ENCODE peak calls at places on chromosomes 1 and 21, in seven cellular contexts. One of them, this sample, is unnamed. For H3K4me1 and H3K36me3, the result is how much of the 10 kb centered on the place peaks cover.

GRCh38 chr1:64348270-64348669 is 121.7 kb upstream of the CACHD1 start:
- DNase-seq in psoas muscle: no peak
- DNase-seq in fibroblast of lung: no peak
- DNase-seq in HCT116: no peak
- DNase-seq in body of pancreas: no peak
- DNase-seq in heart left ventricle: no peak
- DNase-seq in testis: no peak
- DNase-seq in this sample: no peak

GRCh38 chr1:207186503-207186902 is 82.5 kb downstream of the C4BPA start:
- DNase-seq in HCT116: no peak
- DNase-seq in psoas muscle: no peak
- DNase-seq in fibroblast of lung: peak
- DNase-seq in heart left ventricle: no peak
- DNase-seq in testis: no peak
- DNase-seq in body of pancreas: no peak
- DNase-seq in this sample: no peak

GRCh38 chr1:9402717-9403116 is 110.0 kb downstream of the SPSB1 start:
- DNase-seq in HCT116: no peak
- DNase-seq in fibroblast of lung: no peak
- DNase-seq in testis: no peak
- DNase-seq in psoas muscle: no peak
- DNase-seq in heart left ventricle: no peak
- DNase-seq in body of pancreas: no peak
- DNase-seq in this sample: no peak

GRCh38 chr1:96475882-96476281 is 245.7 kb upstream of the PTBP2 start:
- DNase-seq in heart left ventricle: no peak
- DNase-seq in testis: no peak
- DNase-seq in fibroblast of lung: no peak
- DNase-seq in HCT116: no peak
- DNase-seq in psoas muscle: no peak
- DNase-seq in body of pancreas: no peak
- DNase-seq in this sample: no peak

GRCh38 chr1:37267111-37267835 is 207.1 kb upstream of the ZC3H12A start:
- DNase-seq in psoas muscle: no peak
- DNase-seq in heart left ventricle: no peak
- DNase-seq in fibroblast of lung: no peak
- DNase-seq in HCT116: no peak
- DNase-seq in testis: no peak
- DNase-seq in body of pancreas: no peak
- DNase-seq in this sample: no peak

GRCh38 chr1:16082283-16083038 is 9.0 kb upstream of the FAM131C start:
- DNase-seq in heart left ventricle: peak
- DNase-seq in testis: peak
- DNase-seq in body of pancreas: peak
- DNase-seq in HCT116: no peak
- DNase-seq in psoas muscle: peak
- DNase-seq in fibroblast of lung: peak
- DNase-seq in this sample: peak

GRCh38 chr1:182889997-182890396 is 50.9 kb downstream of the DHX9 start:
- DNase-seq in heart left ventricle: no peak
- DNase-seq in fibroblast of lung: peak
- DNase-seq in testis: no peak
- DNase-seq in psoas muscle: no peak
- DNase-seq in body of pancreas: no peak
- DNase-seq in HCT116: no peak
- DNase-seq in this sample: peak

GRCh38 chr21:35026153-35026499 is 23.0 kb downstream of the RUNX1 start:
- DNase-seq in psoas muscle: no peak
- DNase-seq in body of pancreas: no peak
- DNase-seq in testis: no peak
- DNase-seq in fibroblast of lung: peak
- DNase-seq in HCT116: no peak
- DNase-seq in heart left ventricle: no peak
- DNase-seq in this sample: peak

GRCh38 chr1:90155721-90156487 is 161.0 kb downstream of the ZNF326 start:
- DNase-seq in heart left ventricle: no peak
- DNase-seq in fibroblast of lung: no peak
- DNase-seq in testis: no peak
- DNase-seq in psoas muscle: no peak
- DNase-seq in HCT116: no peak
- DNase-seq in body of pancreas: no peak
- DNase-seq in this sample: no peak

GRCh38 chr1:81155131-81155530 is 645.6 kb upstream of the ADGRL2 start:
- DNase-seq in HCT116: no peak
- DNase-seq in testis: no peak
- DNase-seq in heart left ventricle: no peak
- DNase-seq in psoas muscle: no peak
- DNase-seq in body of pancreas: no peak
- DNase-seq in fibroblast of lung: peak
- DNase-seq in this sample: no peak

GRCh38 chr1:225511828-225512381 is 84.1 kb upstream of the LBR start:
- DNase-seq in body of pancreas: no peak
- DNase-seq in HCT116: no peak
- DNase-seq in fibroblast of lung: no peak
- DNase-seq in testis: no peak
- DNase-seq in psoas muscle: no peak
- DNase-seq in heart left ventricle: no peak
- DNase-seq in this sample: no peak

GRCh38 chr1:150798509-150798908 is 9.6 kb downstream of the CTSK start:
- DNase-seq in HCT116: no peak
- DNase-seq in body of pancreas: no peak
- DNase-seq in heart left ventricle: no peak
- DNase-seq in psoas muscle: no peak
- DNase-seq in fibroblast of lung: peak
- DNase-seq in testis: no peak
- DNase-seq in this sample: peak

DNA sequence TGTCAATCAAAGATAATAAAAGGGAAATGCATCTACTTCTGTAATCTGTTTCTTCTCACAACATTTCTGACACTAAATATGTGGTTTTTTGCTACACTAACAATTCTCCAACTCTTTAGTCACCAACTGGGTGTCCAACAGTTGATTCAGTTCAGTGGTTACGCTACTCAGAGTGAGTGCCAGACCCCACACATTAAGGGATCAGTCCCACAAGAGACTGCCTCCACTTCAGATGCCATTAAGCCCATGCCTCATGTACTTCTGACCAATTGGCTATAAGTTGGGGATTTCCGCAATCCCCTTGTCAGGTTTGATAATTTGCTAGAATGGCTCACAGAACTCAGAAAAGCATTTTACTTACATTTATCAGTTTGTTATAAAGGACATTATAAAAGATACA is 28.4 kb downstream of the RNF2 start:
- DNase-seq in HCT116: no peak
- DNase-seq in fibroblast of lung: peak
- DNase-seq in psoas muscle: no peak
- DNase-seq in heart left ventricle: no peak
- DNase-seq in body of pancreas: no peak
- DNase-seq in testis: no peak
- DNase-seq in this sample: no peak
- H3K4me1 ChIP-seq in HCT116: under half
- H3K4me1 ChIP-seq in fibroblast of lung: under half
- H3K4me1 ChIP-seq in psoas muscle: under half
- H3K4me1 ChIP-seq in heart left ventricle: under half
- H3K4me1 ChIP-seq in body of pancreas: under half
- H3K4me1 ChIP-seq in testis: under half
- H3K4me1 ChIP-seq in this sample: under half

DNA sequence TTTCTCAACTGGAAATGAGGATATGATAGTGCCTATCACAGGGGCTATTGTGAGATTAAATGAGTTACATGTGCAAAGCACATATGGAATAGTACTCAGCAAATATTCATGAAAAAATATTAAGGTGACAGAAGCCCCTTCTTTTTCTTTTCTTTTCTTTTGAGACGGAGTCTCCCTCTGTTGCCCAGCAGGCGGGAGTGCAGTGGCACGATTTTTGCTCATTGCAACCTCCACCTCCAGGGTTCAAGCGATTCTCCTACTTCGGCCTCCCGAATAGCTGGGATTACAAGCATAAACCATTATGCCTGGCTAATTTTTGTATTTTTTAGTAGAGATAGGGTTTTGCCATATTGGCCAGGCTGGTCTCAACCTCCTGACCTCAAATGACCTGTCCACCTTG is 139.4 kb downstream of the HIVEP3 start:
- DNase-seq in psoas muscle: no peak
- DNase-seq in HCT116: no peak
- DNase-seq in heart left ventricle: no peak
- DNase-seq in fibroblast of lung: no peak
- DNase-seq in body of pancreas: no peak
- DNase-seq in testis: no peak
- DNase-seq in this sample: no peak
- TF ChIP-seq CTCF in psoas muscle: peak
- TF ChIP-seq CTCF in HCT116: peak
- TF ChIP-seq CTCF in heart left ventricle: no peak
- TF ChIP-seq CTCF in fibroblast of lung: no peak
- TF ChIP-seq CTCF in body of pancreas: no peak
- TF ChIP-seq CTCF in testis: no peak
- TF ChIP-seq CTCF in this sample: peak

GRCh38 chr1:54163573-54163972 is 10.8 kb upstream of the CDCP2 start:
- DNase-seq in heart left ventricle: no peak
- DNase-seq in HCT116: no peak
- DNase-seq in psoas muscle: no peak
- DNase-seq in fibroblast of lung: no peak
- DNase-seq in body of pancreas: no peak
- DNase-seq in testis: no peak
- DNase-seq in this sample: no peak

GRCh38 chr1:54165146-54165545 is 12.3 kb upstream of the CDCP2 start:
- DNase-seq in fibroblast of lung: no peak
- DNase-seq in heart left ventricle: no peak
- DNase-seq in psoas muscle: no peak
- DNase-seq in HCT116: no peak
- DNase-seq in body of pancreas: no peak
- DNase-seq in testis: no peak
- DNase-seq in this sample: no peak

GRCh38 chr1:54161495-54162168 is 8.8 kb upstream of the CDCP2 start:
- DNase-seq in HCT116: no peak
- DNase-seq in heart left ventricle: no peak
- DNase-seq in body of pancreas: no peak
- DNase-seq in psoas muscle: no peak
- DNase-seq in fibroblast of lung: no peak
- DNase-seq in testis: no peak
- DNase-seq in this sample: no peak

GRCh38 chr1:54160351-54160750 is 7.6 kb upstream of the CDCP2 start:
- DNase-seq in body of pancreas: no peak
- DNase-seq in HCT116: no peak
- DNase-seq in testis: no peak
- DNase-seq in psoas muscle: no peak
- DNase-seq in fibroblast of lung: no peak
- DNase-seq in heart left ventricle: no peak
- DNase-seq in this sample: no peak

DNA sequence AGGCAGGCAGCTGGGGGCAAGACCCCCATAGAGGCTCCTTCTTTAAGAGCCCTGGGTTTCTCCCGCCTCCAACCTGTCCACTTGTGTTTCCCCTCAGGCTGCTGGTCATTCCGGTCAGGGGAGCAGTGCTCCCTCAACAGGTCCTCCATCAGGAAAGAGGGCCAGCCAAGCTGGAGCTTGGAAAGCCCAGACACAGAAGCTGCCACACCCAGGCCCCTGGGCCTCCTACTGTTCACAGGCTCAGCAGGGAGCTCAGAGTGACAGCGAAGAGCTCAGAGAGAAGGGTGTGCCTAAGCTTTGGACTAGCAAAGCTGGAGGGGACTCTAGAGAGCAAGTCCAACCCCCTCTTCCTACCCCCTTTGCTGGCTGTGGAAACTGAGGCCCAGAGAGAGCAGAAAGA is 10.3 kb upstream of the CDCP2 start:
- DNase-seq in testis: no peak
- DNase-seq in fibroblast of lung: no peak
- DNase-seq in body of pancreas: no peak
- DNase-seq in psoas muscle: no peak
- DNase-seq in heart left ventricle: no peak
- DNase-seq in HCT116: no peak
- DNase-seq in this sample: no peak
- H3K36me3 ChIP-seq in testis: under half
- H3K36me3 ChIP-seq in fibroblast of lung: under half
- H3K36me3 ChIP-seq in body of pancreas: under half
- H3K36me3 ChIP-seq in psoas muscle: under half
- H3K36me3 ChIP-seq in heart left ventricle: under half
- H3K36me3 ChIP-seq in HCT116: under half
- H3K36me3 ChIP-seq in this sample: under half

DNA sequence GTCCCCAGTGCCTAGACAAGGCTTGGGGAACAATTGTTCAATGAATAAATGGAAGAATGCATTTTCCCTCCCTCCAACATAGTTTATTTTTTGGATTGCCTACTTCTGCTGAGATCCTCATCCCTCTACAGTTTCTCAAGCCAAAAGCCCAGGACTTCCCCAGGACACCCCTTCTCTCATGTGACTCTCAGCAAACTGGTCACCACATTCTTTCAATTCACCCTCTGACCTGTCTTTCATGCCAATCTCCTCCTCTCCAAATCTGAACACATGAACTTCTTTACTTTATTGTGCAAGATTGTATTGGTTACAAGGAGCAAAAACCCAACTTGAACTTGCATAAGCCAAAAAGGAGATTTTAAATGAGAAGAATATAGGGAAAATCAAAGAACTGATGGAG is 103.2 kb upstream of the JUN start:
- DNase-seq in body of pancreas: no peak
- DNase-seq in psoas muscle: no peak
- DNase-seq in fibroblast of lung: no peak
- DNase-seq in heart left ventricle: no peak
- DNase-seq in HCT116: no peak
- DNase-seq in testis: no peak
- DNase-seq in this sample: no peak
- H3K4me1 ChIP-seq in body of pancreas: half or more
- H3K4me1 ChIP-seq in psoas muscle: half or more
- H3K4me1 ChIP-seq in fibroblast of lung: under half
- H3K4me1 ChIP-seq in heart left ventricle: half or more
- H3K4me1 ChIP-seq in HCT116: under half
- H3K4me1 ChIP-seq in testis: under half
- H3K4me1 ChIP-seq in this sample: under half

GRCh38 chr1:161864577-161864976 is 98.5 kb downstream of the ATF6 start:
- DNase-seq in body of pancreas: no peak
- DNase-seq in HCT116: no peak
- DNase-seq in testis: peak
- DNase-seq in psoas muscle: no peak
- DNase-seq in fibroblast of lung: peak
- DNase-seq in heart left ventricle: no peak
- DNase-seq in this sample: no peak
- TF ChIP-seq CTCF in body of pancreas: no peak
- TF ChIP-seq CTCF in HCT116: no peak
- TF ChIP-seq CTCF in testis: peak
- TF ChIP-seq CTCF in psoas muscle: peak
- TF ChIP-seq CTCF in fibroblast of lung: peak
- TF ChIP-seq CTCF in heart left ventricle: peak
- TF ChIP-seq CTCF in this sample: peak

DNA sequence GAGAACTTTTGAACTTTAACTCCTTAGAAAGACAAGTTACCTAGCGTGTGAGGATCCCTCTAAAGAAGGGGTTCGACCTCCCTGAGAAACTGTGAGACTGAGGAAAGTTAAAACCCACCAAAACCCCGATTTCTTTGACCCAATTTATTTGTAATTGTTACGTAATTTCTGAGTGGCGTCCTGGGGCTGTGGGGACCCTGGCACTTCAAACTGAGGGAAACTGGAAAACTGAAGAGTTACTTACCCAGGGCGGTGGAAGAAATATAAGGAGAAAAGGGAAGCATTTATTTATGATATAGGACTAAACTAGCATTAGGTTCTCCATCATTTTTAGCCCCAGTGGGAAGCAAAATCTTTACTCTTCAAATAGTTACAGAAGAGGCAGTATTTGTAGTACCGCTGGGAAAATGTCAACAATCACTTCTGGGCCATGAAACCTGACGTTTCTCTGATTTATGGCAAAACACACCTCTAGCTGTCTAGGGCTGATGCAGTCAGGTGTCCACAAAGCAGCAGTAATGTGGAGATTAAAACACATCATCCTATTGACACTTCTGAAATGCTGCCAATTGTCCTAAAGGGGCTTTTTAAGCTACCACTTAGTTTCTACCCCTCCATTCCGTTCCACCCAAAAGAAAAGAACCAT is 430 bp downstream of the S100B start:
- DNase-seq in testis: no peak
- DNase-seq in HCT116: no peak
- DNase-seq in psoas muscle: no peak
- DNase-seq in fibroblast of lung: no peak
- DNase-seq in body of pancreas: no peak
- DNase-seq in heart left ventricle: no peak
- DNase-seq in this sample: no peak
- H3K36me3 ChIP-seq in testis: under half
- H3K36me3 ChIP-seq in HCT116: under half
- H3K36me3 ChIP-seq in psoas muscle: under half
- H3K36me3 ChIP-seq in fibroblast of lung: under half
- H3K36me3 ChIP-seq in body of pancreas: under half
- H3K36me3 ChIP-seq in heart left ventricle: under half
- H3K36me3 ChIP-seq in this sample: under half

This sample was measured in endodermal cell.